ENCODE peak calls at places on chromosome 1, in five cellular contexts. One of them, this sample, is unnamed.

GRCh38 chr1:39690943-39691382 is 270 bp downstream of the HPCAL4 start:
- DNase-seq in breast epithelium: no peak
- DNase-seq in spleen: no peak
- DNase-seq in prostate gland: no peak
- DNase-seq in uterus: no peak
- DNase-seq in this sample: no peak

GRCh38 chr1:221766210-221766609 is 24.3 kb upstream of the DUSP10 start:
- DNase-seq in breast epithelium: no peak
- DNase-seq in spleen: no peak
- DNase-seq in prostate gland: no peak
- DNase-seq in uterus: no peak
- DNase-seq in this sample: no peak

GRCh38 chr1:231550448-231550781 is 21.9 kb downstream of the TSNAX start:
- DNase-seq in breast epithelium: no peak
- DNase-seq in spleen: no peak
- DNase-seq in prostate gland: no peak
- DNase-seq in uterus: no peak
- DNase-seq in this sample: no peak

GRCh38 chr1:22786719-22787489 is 76.3 kb downstream of the EPHB2 start:
- DNase-seq in breast epithelium: no peak
- DNase-seq in spleen: no peak
- DNase-seq in prostate gland: no peak
- DNase-seq in uterus: no peak
- DNase-seq in this sample: no peak

GRCh38 chr1:37811027-37811655 is 3.1 kb upstream of the YRDC start:
- DNase-seq in breast epithelium: peak; percentile 42
- DNase-seq in spleen: peak; percentile 90
- DNase-seq in prostate gland: no peak
- DNase-seq in uterus: peak; percentile 50
- DNase-seq in this sample: peak; percentile 50

GRCh38 chr1:163155606-163156005 is 47.1 kb downstream of the RGS5 start:
- DNase-seq in breast epithelium: no peak
- DNase-seq in spleen: no peak
- DNase-seq in prostate gland: no peak
- DNase-seq in uterus: no peak
- DNase-seq in this sample: no peak

GRCh38 chr1:115336741-115337140 is 1.3 kb downstream of the NGF start:
- DNase-seq in breast epithelium: no peak
- DNase-seq in spleen: no peak
- DNase-seq in prostate gland: no peak
- DNase-seq in uterus: no peak
- DNase-seq in this sample: no peak

GRCh38 chr1:230851291-230851691 is 17.0 kb downstream of the C1orf198 start:
- DNase-seq in breast epithelium: no peak
- DNase-seq in spleen: no peak
- DNase-seq in prostate gland: no peak
- DNase-seq in uterus: no peak
- DNase-seq in this sample: no peak

GRCh38 chr1:67642694-67643093 is 42.3 kb upstream of the GADD45A start:
- DNase-seq in breast epithelium: no peak
- DNase-seq in spleen: no peak
- DNase-seq in prostate gland: no peak
- DNase-seq in uterus: no peak
- DNase-seq in this sample: no peak

DNA sequence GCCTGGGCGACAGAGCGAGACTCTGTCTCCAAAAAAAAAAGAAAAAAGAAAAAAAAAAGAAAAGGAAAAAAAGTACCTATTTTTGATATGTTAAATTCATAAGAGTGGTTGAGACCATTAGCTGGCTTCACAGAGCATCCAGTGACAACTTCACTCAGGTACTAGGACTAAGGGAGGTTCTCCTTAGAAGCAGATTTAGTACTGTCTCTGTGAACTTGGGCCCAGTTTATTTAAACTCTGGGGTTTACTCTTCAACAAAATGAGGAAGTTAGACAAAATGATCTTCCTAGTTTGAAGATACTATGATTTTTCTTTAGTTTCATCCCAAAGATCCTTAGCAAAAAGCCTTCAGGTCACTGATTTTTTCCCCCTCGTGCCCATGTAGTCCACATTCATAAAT is 21.2 kb downstream of the MACO1 start:
- DNase-seq in breast epithelium: no peak
- DNase-seq in spleen: no peak
- DNase-seq in prostate gland: no peak
- DNase-seq in uterus: no peak
- DNase-seq in this sample: no peak
- H3K27ac ChIP-seq in breast epithelium: no peak overlapping the region
- H3K27ac ChIP-seq in spleen: no peak overlapping the region
- H3K27ac ChIP-seq in prostate gland: no peak overlapping the region
- H3K27ac ChIP-seq in uterus: no peak overlapping the region
- H3K27ac ChIP-seq in this sample: no peak overlapping the region

GRCh38 chr1:229624906-229625871 is 733 bp downstream of the TAF5L start:
- DNase-seq in breast epithelium: peak; percentile 25
- DNase-seq in spleen: peak; percentile 90
- DNase-seq in prostate gland: peak; percentile 32
- DNase-seq in uterus: peak; percentile 48
- DNase-seq in this sample: peak; percentile 61
- TF ChIP-seq POLR2A in breast epithelium: no peak
- TF ChIP-seq POLR2A in spleen: no peak
- TF ChIP-seq POLR2A in prostate gland: no peak
- TF ChIP-seq POLR2A in uterus: no peak
- TF ChIP-seq POLR2A in this sample: no peak

GRCh38 chr1:109919271-109919670 is 8.6 kb downstream of the CSF1 start:
- DNase-seq in breast epithelium: no peak
- DNase-seq in spleen: peak; percentile 28
- DNase-seq in prostate gland: no peak
- DNase-seq in uterus: no peak
- DNase-seq in this sample: no peak
- H3K36me3 ChIP-seq in breast epithelium: peaks cover 11% of the 10 kb centered on the region
- H3K36me3 ChIP-seq in spleen: peaks cover 90% of the 10 kb centered on the region
- H3K36me3 ChIP-seq in prostate gland: peaks cover 7% of the 10 kb centered on the region
- H3K36me3 ChIP-seq in uterus: no peaks in the 10 kb centered on the region
- H3K36me3 ChIP-seq in this sample: peaks cover 87% of the 10 kb centered on the region

GRCh38 chr1:8363764-8364301 is 45.9 kb downstream of the SLC45A1 start:
- DNase-seq in breast epithelium: no peak
- DNase-seq in spleen: no peak
- DNase-seq in prostate gland: no peak
- DNase-seq in uterus: peak; percentile 18
- DNase-seq in this sample: no peak
- H3K27ac ChIP-seq in breast epithelium: peak overlapping the region; percentile 27
- H3K27ac ChIP-seq in spleen: peak overlapping the region; percentile 15
- H3K27ac ChIP-seq in prostate gland: peak overlapping the region; percentile 50
- H3K27ac ChIP-seq in uterus: peak overlapping the region; percentile 17
- H3K27ac ChIP-seq in this sample: no peak overlapping the region

GRCh38 chr1:9871707-9872425 is 38.2 kb downstream of the CTNNBIP1 start:
- DNase-seq in breast epithelium: no peak
- DNase-seq in spleen: no peak
- DNase-seq in prostate gland: no peak
- DNase-seq in uterus: no peak
- DNase-seq in this sample: no peak

GRCh38 chr1:9874412-9874811 is 35.7 kb downstream of the CTNNBIP1 start:
- DNase-seq in breast epithelium: no peak
- DNase-seq in spleen: no peak
- DNase-seq in prostate gland: no peak
- DNase-seq in uterus: no peak
- DNase-seq in this sample: no peak

GRCh38 chr1:9873992-9874391 is 36.1 kb downstream of the CTNNBIP1 start:
- DNase-seq in breast epithelium: no peak
- DNase-seq in spleen: no peak
- DNase-seq in prostate gland: no peak
- DNase-seq in uterus: no peak
- DNase-seq in this sample: no peak

GRCh38 chr1:9872430-9873165 is 37.5 kb downstream of the CTNNBIP1 start:
- DNase-seq in breast epithelium: no peak
- DNase-seq in spleen: no peak
- DNase-seq in prostate gland: no peak
- DNase-seq in uterus: no peak
- DNase-seq in this sample: no peak

DNA sequence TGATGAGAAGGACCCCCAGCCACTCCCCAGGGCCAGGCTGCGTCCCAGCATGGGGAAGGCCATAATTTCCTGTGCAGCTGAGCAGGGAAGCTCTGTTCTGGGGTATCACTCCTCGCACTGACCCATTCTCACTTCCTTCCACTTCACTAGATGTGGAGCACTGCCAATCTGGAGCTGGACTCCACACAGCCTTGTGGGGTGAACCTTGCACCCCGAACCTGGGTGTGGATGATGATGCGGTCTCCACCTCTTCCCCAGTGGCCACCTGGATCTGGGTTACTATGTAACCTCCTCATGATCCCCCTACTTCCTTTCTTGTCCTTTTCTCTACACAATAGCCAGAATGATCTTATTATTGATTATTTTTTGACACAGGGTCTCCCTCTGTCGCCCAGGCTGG is 36.7 kb downstream of the CTNNBIP1 start:
- DNase-seq in breast epithelium: no peak
- DNase-seq in spleen: no peak
- DNase-seq in prostate gland: no peak
- DNase-seq in uterus: no peak
- DNase-seq in this sample: no peak
- TF ChIP-seq POLR2A in breast epithelium: no peak
- TF ChIP-seq POLR2A in spleen: no peak
- TF ChIP-seq POLR2A in prostate gland: no peak
- TF ChIP-seq POLR2A in uterus: no peak
- TF ChIP-seq POLR2A in this sample: no peak

GRCh38 chr1:116409751-116410182 is 36.7 kb downstream of the ATP1A1 start:
- DNase-seq in breast epithelium: peak; percentile 77
- DNase-seq in spleen: no peak
- DNase-seq in prostate gland: peak; percentile 36
- DNase-seq in uterus: no peak
- DNase-seq in this sample: no peak
- H3K36me3 ChIP-seq in breast epithelium: no peaks in the 10 kb centered on the region
- H3K36me3 ChIP-seq in spleen: peaks cover 43% of the 10 kb centered on the region
- H3K36me3 ChIP-seq in prostate gland: no peaks in the 10 kb centered on the region
- H3K36me3 ChIP-seq in uterus: no peaks in the 10 kb centered on the region
- H3K36me3 ChIP-seq in this sample: no peaks in the 10 kb centered on the region